ENCODE peak calls at places on chromosomes 7 and 10, in six cellular contexts. H, Y, N, B, I and Z are unnamed samples.

GRCh38 chr7:23700058-23700457 is 10.0 kb upstream of the STK31 start:
- DNase-seq in H (no peak), Y (no peak), N (no peak), B (no peak), I (no peak), Z (no peak)

GRCh38 chr7:138074540-138074939 is 1.7 kb upstream of the AKR1D1 start:
- DNase-seq in H (no peak), Y (no peak), N (no peak), B (no peak), I (no peak), Z (no peak)

GRCh38 chr7:50431906-50432305 is 18.2 kb downstream of the FIGNL1 start:
- DNase-seq in H (no peak), Y (no peak), N (no peak), B (no peak), I (no peak), Z (no peak)

GRCh38 chr10:119931873-119932272 is 39.3 kb downstream of the SEC23IP start:
- DNase-seq in H (no peak), Y (no peak), N (no peak), B (no peak), I (no peak), Z (no peak)

GRCh38 chr7:8440670-8441069 is 7.3 kb downstream of the NXPH1 start:
- DNase-seq in H (no peak), Y (no peak), N (no peak), B (no peak), I (no peak), Z (no peak)

GRCh38 chr7:41403291-41403690 is 299.6 kb downstream of the INHBA start:
- DNase-seq in H (no peak), Y (no peak), N (no peak), B (no peak), I (no peak), Z (peak)

GRCh38 chr10:132465193-132465888 is 68.3 kb downstream of the PWWP2B start:
- DNase-seq in H (no peak), Y (no peak), N (no peak), B (no peak), I (no peak), Z (no peak)

GRCh38 chr10:31940839-31941653 is 12.4 kb upstream of the ARHGAP12 start:
- DNase-seq in H (peak), Y (no peak), N (no peak), B (peak), I (peak), Z (no peak)

GRCh38 chr7:14754631-14755030 is 147.9 kb downstream of the DGKB start:
- DNase-seq in H (no peak), Y (no peak), N (no peak), B (no peak), I (no peak), Z (no peak)

GRCh38 chr10:79401015-79401921 is 44.2 kb downstream of the ZCCHC24 start:
- DNase-seq in H (no peak), Y (no peak), N (no peak), B (no peak), I (no peak), Z (no peak)

GRCh38 chr7:70135656-70136055 is 537.4 kb downstream of the AUTS2 start:
- DNase-seq in H (no peak), Y (no peak), N (no peak), B (no peak), I (no peak), Z (no peak)

GRCh38 chr7:70133291-70133690 is 535.0 kb downstream of the AUTS2 start:
- DNase-seq in H (no peak), Y (no peak), N (no peak), B (no peak), I (no peak), Z (no peak)

GRCh38 chr7:70134029-70134445 is 535.8 kb downstream of the AUTS2 start:
- DNase-seq in H (no peak), Y (no peak), N (no peak), B (no peak), I (no peak), Z (no peak)

GRCh38 chr7:70131807-70132565 is 533.7 kb downstream of the AUTS2 start:
- DNase-seq in H (no peak), Y (no peak), N (no peak), B (no peak), I (no peak), Z (no peak)

GRCh38 chr7:70132802-70133201 is 534.5 kb downstream of the AUTS2 start:
- DNase-seq in H (no peak), Y (no peak), N (no peak), B (no peak), I (no peak), Z (no peak)
- H3K4me3 ChIP-seq in H (no peak), Y (no peak), N (no peak), B (no peak), I (no peak), Z (no peak)

GRCh38 chr7:47890125-47890524 is 58.1 kb downstream of the PKD1L1 start:
- DNase-seq in H (no peak), Y (no peak), N (no peak), B (no peak), I (no peak), Z (no peak)

GRCh38 chr7:47890606-47891005 is 57.7 kb downstream of the PKD1L1 start:
- DNase-seq in H (no peak), Y (no peak), N (no peak), B (no peak), I (no peak), Z (no peak)

GRCh38 chr7:47895026-47895425 is 53.2 kb downstream of the PKD1L1 start:
- DNase-seq in H (no peak), Y (no peak), N (no peak), B (no peak), I (no peak), Z (no peak)

GRCh38 chr7:47893721-47894365 is 54.4 kb downstream of the PKD1L1 start:
- DNase-seq in H (no peak), Y (no peak), N (no peak), B (no peak), I (no peak), Z (no peak)

DNA sequence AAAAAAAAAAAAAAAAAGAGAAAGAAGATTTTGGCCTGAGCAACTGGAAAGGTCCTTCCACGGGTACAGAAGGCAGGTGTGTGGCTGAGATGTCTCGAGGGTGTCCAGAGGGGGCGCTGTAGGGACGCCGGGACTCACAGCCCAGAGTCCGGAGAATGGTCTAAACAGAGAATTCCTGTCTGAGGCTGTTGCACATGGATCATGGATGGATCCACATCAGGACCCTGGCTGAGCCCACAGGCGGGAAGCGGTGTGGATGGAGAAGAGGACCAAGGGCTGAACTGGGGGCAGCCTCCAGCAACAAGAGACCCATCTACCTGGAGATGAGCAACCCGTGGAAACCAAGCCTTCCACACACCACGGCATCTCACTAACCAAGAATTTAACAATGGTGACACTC is 55.0 kb downstream of the PKD1L1 start:
- DNase-seq in H (peak), Y (peak), N (no peak), B (peak), I (peak), Z (no peak)
- TF ChIP-seq ZNF274 in H (no peak), Y (no peak), N (no peak), B (no peak), I (no peak), Z (no peak)

DNA sequence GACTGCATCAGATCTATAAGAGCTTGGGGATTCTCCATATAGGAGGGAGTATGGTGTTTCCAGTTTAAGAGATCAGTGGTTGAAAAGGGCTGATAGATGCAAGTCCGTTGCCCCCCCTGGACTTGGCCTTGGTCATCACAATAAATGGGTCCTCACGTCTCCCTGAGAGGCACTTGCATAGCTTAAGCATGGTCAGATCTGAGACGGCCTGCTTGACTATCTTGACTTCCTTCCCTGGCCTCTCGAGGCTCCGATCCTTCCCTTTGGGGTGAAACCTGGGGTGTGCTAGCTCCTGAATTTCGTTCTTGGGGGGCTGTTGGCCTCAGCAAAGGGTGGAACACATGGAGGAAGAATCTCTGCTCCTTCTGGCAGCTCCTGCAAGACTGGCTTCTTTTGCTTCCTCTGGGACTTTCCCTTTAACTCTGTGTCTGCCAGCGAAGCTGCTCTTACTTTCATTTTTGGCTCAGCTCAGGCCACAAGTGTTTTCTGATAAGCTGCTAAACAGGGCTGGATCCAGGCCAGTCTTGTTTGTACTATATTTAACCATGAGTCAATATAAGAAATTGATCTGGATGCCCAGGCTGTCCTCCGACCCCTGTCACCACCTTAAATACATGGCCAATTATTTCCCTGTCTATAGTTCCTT is 11.2 kb upstream of the ZNF485 start:
- DNase-seq in H (no peak), Y (no peak), N (peak), B (no peak), I (no peak), Z (no peak)
- H3K4me3 ChIP-seq in H (no peak), Y (no peak), N (peak), B (no peak), I (peak), Z (no peak)

GRCh38 chr7:21352540-21353387 is 75.1 kb upstream of the SP4 start:
- DNase-seq in H (no peak), Y (no peak), N (peak), B (no peak), I (no peak), Z (no peak)
- TF ChIP-seq ZNF274 in H (no peak), Y (no peak), N (no peak), B (no peak), I (no peak), Z (no peak)

GRCh38 chr10:26696786-26697162 is 727 bp upstream of the PDSS1 start:
- DNase-seq in H (peak), Y (no peak), N (peak), B (no peak), I (no peak), Z (no peak)

GRCh38 chr10:26697922-26698608 is 564 bp downstream of the PDSS1 start:
- DNase-seq in H (no peak), Y (no peak), N (no peak), B (no peak), I (peak), Z (peak)

GRCh38 chr10:26699631-26700030 is 2.1 kb downstream of the PDSS1 start:
- DNase-seq in H (no peak), Y (no peak), N (no peak), B (no peak), I (no peak), Z (no peak)

GRCh38 chr10:26697163-26697921 is at the start of gene PDSS1:
- DNase-seq in H (peak), Y (no peak), N (peak), B (peak), I (peak), Z (peak)

DNA sequence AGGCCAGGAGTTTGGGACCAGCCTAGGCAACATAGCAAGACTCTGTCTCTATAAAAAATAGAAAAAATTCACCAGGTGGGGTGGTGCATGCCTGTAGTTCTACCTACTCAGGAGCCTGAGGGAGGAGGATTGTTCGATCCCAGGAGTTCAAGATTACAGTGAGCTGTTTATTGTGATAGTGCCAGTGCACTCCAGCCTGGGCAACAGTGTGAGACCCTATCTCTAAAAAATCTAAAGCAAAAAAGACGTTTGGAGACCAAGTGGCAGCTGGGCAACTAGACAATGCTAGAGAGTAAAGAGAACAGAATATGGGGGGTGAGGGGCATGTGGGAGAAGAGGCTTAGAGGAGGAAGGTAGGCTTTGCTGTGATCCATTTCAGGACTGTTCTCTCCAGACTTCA is 1.4 kb downstream of the PDSS1 start:
- DNase-seq in H (no peak), Y (no peak), N (no peak), B (no peak), I (no peak), Z (no peak)
- H3K4me3 ChIP-seq in H (peak), Y (peak), N (peak), B (peak), I (peak), Z (peak)

DNA sequence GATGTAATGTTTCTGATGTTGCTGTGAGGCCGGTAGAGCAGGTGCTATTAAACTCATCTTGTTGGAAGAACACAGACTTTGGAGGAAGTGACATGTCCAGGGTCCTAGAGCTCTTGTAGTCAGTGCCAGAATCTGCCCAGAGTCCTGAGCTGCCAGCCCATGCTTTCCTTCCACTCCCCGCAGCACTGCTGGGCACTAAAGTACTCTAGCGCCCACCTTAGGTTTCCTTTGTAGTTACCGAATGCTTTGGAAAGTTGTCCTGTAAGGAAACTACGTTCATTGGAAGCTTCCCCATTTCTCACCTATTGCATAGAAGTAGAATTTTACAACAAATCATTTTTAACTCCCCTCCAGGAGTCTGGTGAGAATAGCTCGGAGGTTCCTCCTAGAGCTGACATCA is 11.0 kb downstream of the ZNF862 start:
- DNase-seq in H (no peak), Y (no peak), N (no peak), B (no peak), I (no peak), Z (no peak)
- TF ChIP-seq ZNF274 in H (no peak), Y (no peak), N (no peak), B (no peak), I (no peak), Z (no peak)

GRCh38 chr7:4879401-4880081 is 4.0 kb downstream of the RADIL start:
- DNase-seq in H (no peak), Y (no peak), N (no peak), B (no peak), I (no peak), Z (no peak)
- H3K4me3 ChIP-seq in H (no peak), Y (no peak), N (no peak), B (no peak), I (no peak), Z (no peak)

DNA sequence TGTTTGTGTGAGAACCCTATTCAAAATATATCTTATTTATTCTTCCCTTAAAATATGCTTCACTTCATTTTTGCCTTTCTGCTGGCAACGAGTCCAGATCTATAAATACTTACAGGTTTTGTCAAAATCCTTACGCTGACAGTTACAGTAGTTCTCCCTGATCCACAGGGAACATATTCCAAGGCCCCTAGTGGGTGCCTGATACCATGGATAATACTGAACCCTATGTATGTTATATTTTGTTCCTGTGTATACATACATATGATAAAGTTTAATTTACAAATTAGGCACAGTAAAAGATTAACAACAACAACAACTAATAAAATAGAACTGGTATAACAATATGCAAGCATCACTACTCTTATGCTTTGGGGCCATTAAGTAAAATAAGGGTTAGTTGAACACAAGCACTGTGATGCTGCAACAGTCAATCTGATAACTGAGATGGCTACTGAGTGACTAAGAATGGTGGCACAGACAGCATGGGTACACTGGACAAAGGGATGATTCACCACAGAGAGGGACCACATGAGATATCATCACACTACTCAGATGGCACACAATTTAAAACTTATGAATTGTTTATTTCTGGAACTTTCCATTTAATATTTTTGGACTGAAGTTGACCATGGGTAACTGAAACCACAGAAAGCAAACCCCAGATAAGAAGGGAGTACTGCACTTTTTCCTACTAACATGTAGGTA is 29.4 kb upstream of the PCGF5 start:
- DNase-seq in H (no peak), Y (no peak), N (no peak), B (no peak), I (no peak), Z (no peak)
- TF ChIP-seq ZNF274 in H (no peak), Y (no peak), N (no peak), B (no peak), I (no peak), Z (no peak)